ENCODE peak calls at places on chromosomes 12 and 14, in four cellular contexts. R is left lung; Z is upper lobe of right lung; P is activated effector memory CD4-positive, alpha-beta T cell treated with Interleukin-2 at 50 U/mL for 16 hours. B is an unnamed sample.

GRCh38 chr12:65885716-65886115 is 61.4 kb downstream of the HMGA2 start:
- DNase-seq in R (no peak), Z (no peak), P (no peak), B (no peak)

GRCh38 chr12:63238892-63239291 is 87.9 kb upstream of the AVPR1A start:
- DNase-seq in R (no peak), Z (no peak), P (no peak), B (no peak)

GRCh38 chr14:63848890-63849289 is 3.9 kb upstream of the SYNE2 start:
- DNase-seq in R (no peak), Z (no peak), P (no peak), B (no peak)

GRCh38 chr14:65070710-65071033 is 31.6 kb downstream of the MAX start:
- DNase-seq in R (no peak), Z (no peak), P (no peak), B (no peak)

GRCh38 chr14:90427848-90428426 is 31.1 kb downstream of the CALM1 start:
- DNase-seq in R (peak; percentile 23), Z (peak; percentile 59), P (no peak), B (no peak)

GRCh38 chr12:41899577-41899976 is 245.1 kb downstream of the GXYLT1 start:
- DNase-seq in R (no peak), Z (no peak), P (no peak), B (no peak)

GRCh38 chr14:32167907-32168306 is 33.9 kb upstream of the RNU6-7 start:
- DNase-seq in R (no peak), Z (no peak), P (no peak), B (no peak)

GRCh38 chr14:100714205-100714781 is 12.4 kb upstream of the DLK1 start:
- DNase-seq in R (no peak), Z (no peak), P (no peak), B (no peak)

GRCh38 chr14:104093366-104094055 is 8.0 kb downstream of the ASPG start:
- DNase-seq in R (no peak), Z (peak; percentile 68), P (no peak), B (no peak)

GRCh38 chr12:15188136-15188535 is 33.1 kb downstream of the RERG start:
- DNase-seq in R (no peak), Z (no peak), P (no peak), B (no peak)

GRCh38 chr12:53219116-53219955 is 12.3 kb upstream of the ITGB7 start:
- DNase-seq in R (no peak), Z (peak; percentile 76), P (peak; percentile 50), B (no peak)

GRCh38 chr12:59055204-59055839 is 135.0 kb upstream of the LRIG3 start:
- DNase-seq in R (no peak), Z (no peak), P (no peak), B (peak; percentile 85)

GRCh38 chr12:47276253-47277070 is 196.7 kb upstream of the AMIGO2 start:
- DNase-seq in R (peak; percentile 36), Z (no peak), P (peak; percentile 51), B (no peak)

GRCh38 chr12:1053690-1054089 is 62.7 kb downstream of the ERC1 start:
- DNase-seq in R (no peak), Z (no peak), P (no peak), B (no peak)

GRCh38 chr12:84913151-84913550 is 552 bp upstream of the SLC6A15 start:
- DNase-seq in R (no peak), Z (no peak), P (no peak), B (no peak)

GRCh38 chr12:132161796-132162507 is 17.7 kb downstream of the NOC4L start:
- DNase-seq in R (no peak), Z (peak; percentile 44), P (no peak), B (no peak)

GRCh38 chr12:129997239-129997638 is 93.4 kb upstream of the TMEM132D start:
- DNase-seq in R (no peak), Z (no peak), P (no peak), B (no peak)

GRCh38 chr14:55221186-55221585 is 29.8 kb upstream of the DLGAP5 start:
- DNase-seq in R (no peak), Z (no peak), P (no peak), B (peak; percentile 18)

GRCh38 chr12:14057895-14058294 is 76.5 kb upstream of the GRIN2B start:
- DNase-seq in R (no peak), Z (no peak), P (no peak), B (no peak)

GRCh38 chr12:16300222-16300621 is 22.7 kb upstream of the SLC15A5 start:
- DNase-seq in R (no peak), Z (no peak), P (no peak), B (no peak)

GRCh38 chr12:23585782-23586163 is 363.7 kb downstream of the SOX5 start:
- DNase-seq in R (no peak), Z (no peak), P (no peak), B (no peak)

GRCh38 chr14:93094121-93094918 is 21.4 kb downstream of the ITPK1 start:
- DNase-seq in R (no peak), Z (no peak), P (no peak), B (no peak)

GRCh38 chr12:128829870-128830504 is 6.2 kb upstream of the SLC15A4 start:
- DNase-seq in R (no peak), Z (no peak), P (no peak), B (no peak)

GRCh38 chr12:25557830-25558436 is 4.8 kb upstream of the LMNTD1 start:
- DNase-seq in R (no peak), Z (no peak), P (no peak), B (no peak)

GRCh38 chr12:97148941-97149559 is 242.0 kb downstream of the NEDD1 start:
- DNase-seq in R (peak; percentile 49), Z (peak; percentile 83), P (peak; percentile 17), B (peak; percentile 51)

GRCh38 chr12:78778339-78778738 is 86.2 kb upstream of the SYT1 start:
- DNase-seq in R (no peak), Z (no peak), P (no peak), B (no peak)

GRCh38 chr14:97902630-97903029 is 1105.4 kb downstream of the VRK1 start:
- DNase-seq in R (no peak), Z (no peak), P (no peak), B (no peak)

GRCh38 chr12:25251749-25252148 is 1.0 kb upstream of the KRAS start:
- DNase-seq in R (no peak), Z (no peak), P (no peak), B (no peak)

GRCh38 chr14:70714055-70714550 is 72.4 kb downstream of the TTC9 start:
- DNase-seq in R (no peak), Z (no peak), P (no peak), B (peak; percentile 13)

GRCh38 chr12:106213721-106214121 is 34.1 kb downstream of the CKAP4 start:
- DNase-seq in R (no peak), Z (no peak), P (no peak), B (no peak)

GRCh38 chr14:23481362-23481970 is 12.0 kb downstream of the NGDN start:
- DNase-seq in R (no peak), Z (no peak), P (no peak), B (no peak)

GRCh38 chr12:82817368-82817767 is 130.7 kb downstream of the TMTC2 start:
- DNase-seq in R (no peak), Z (no peak), P (no peak), B (no peak)

GRCh38 chr12:107450541-107450940 is 235.1 kb upstream of the PWP1 start:
- DNase-seq in R (no peak), Z (no peak), P (no peak), B (no peak)

GRCh38 chr14:61129168-61129745 is 148.2 kb downstream of the SLC38A6 start:
- DNase-seq in R (no peak), Z (no peak), P (no peak), B (no peak)

GRCh38 chr12:69238589-69239285 is 632 bp upstream of the CPSF6 start:
- DNase-seq in R (no peak), Z (no peak), P (no peak), B (no peak)

GRCh38 chr12:24596768-24597388 is 352.0 kb downstream of the BCAT1 start:
- DNase-seq in R (no peak), Z (no peak), P (no peak), B (peak; percentile 51)

GRCh38 chr12:99131761-99132199 is 486.7 kb downstream of the APAF1 start:
- DNase-seq in R (no peak), Z (peak; percentile 65), P (no peak), B (no peak)

GRCh38 chr12:74424778-74425177 is 112.9 kb upstream of the ATXN7L3B start:
- DNase-seq in R (no peak), Z (no peak), P (no peak), B (no peak)

GRCh38 chr14:80784824-80785223 is 156.7 kb downstream of the CEP128 start:
- DNase-seq in R (no peak), Z (no peak), P (no peak), B (no peak)

GRCh38 chr14:24908592-24909236 is 141.2 kb downstream of the STXBP6 start:
- DNase-seq in R (no peak), Z (no peak), P (no peak), B (no peak)

B was measured in Panc1.